ENCODE peak calls at places on chromosome 13, in five cellular contexts. L is AG10803, M is D341Med, I is head of caudate nucleus, H is GM23338. U is an unnamed sample.

GRCh38 chr13:76516013-76516412 is 370.2 kb downstream of the KCTD12 start:
- DNase-seq in M (no peak), L (peak; percentile 70), I (no peak), H (no peak), U (no peak)

GRCh38 chr13:93004919-93005318 is 221.7 kb upstream of the GPC6 start:
- DNase-seq in I (no peak), H (peak; percentile 59), M (no peak), L (peak; percentile 9), U (peak; percentile 48)

GRCh38 chr13:20412761-20413355 is 112.8 kb downstream of the CRYL1 start:
- DNase-seq in H (peak; percentile 83), M (no peak), L (no peak), I (no peak), U (peak; percentile 31)

GRCh38 chr13:46495647-46496046 is 57.3 kb upstream of the LRCH1 start:
- DNase-seq in L (peak; percentile 63), M (no peak), I (no peak), H (no peak), U (no peak)

GRCh38 chr13:56424246-56424645 is 716.5 kb upstream of the PRR20A start:
- DNase-seq in I (no peak), L (no peak), H (no peak), M (no peak), U (no peak)

GRCh38 chr13:29893438-29893837 is 43.0 kb upstream of the UBL3 start:
- DNase-seq in I (no peak), H (no peak), M (no peak), L (peak; percentile 75), U (no peak)

GRCh38 chr13:113598481-113598880 is 13.9 kb downstream of the TFDP1 start:
- DNase-seq in I (peak; percentile 19), M (no peak), H (no peak), L (no peak), U (no peak)

GRCh38 chr13:71722206-71722605 is 144.8 kb downstream of the DACH1 start:
- DNase-seq in H (no peak), M (no peak), I (no peak), L (no peak), U (no peak)

GRCh38 chr13:95741584-95742563 is 64.9 kb downstream of the DNAJC3 start:
- DNase-seq in H (no peak), I (no peak), L (no peak), M (no peak), U (no peak)

GRCh38 chr13:113846639-113847318 is 17.1 kb downstream of the GAS6 start:
- DNase-seq in L (no peak), I (peak; percentile 43), M (peak; percentile 9), H (no peak), U (no peak)

GRCh38 chr13:84896128-84896527 is 903.1 kb downstream of the SLITRK6 start:
- DNase-seq in M (peak; percentile 27), H (peak; percentile 71), L (peak; percentile 49), I (peak; percentile 56), U (peak; percentile 66)

GRCh38 chr13:74444161-74444571 is 310.0 kb upstream of the KLF12 start:
- DNase-seq in H (no peak), L (peak; percentile 6), I (no peak), M (no peak), U (peak; percentile 38)

GRCh38 chr13:24032252-24032651 is 128.3 kb upstream of the SPATA13 start:
- DNase-seq in I (no peak), H (no peak), L (peak; percentile 98), M (no peak), U (no peak)

GRCh38 chr13:59865398-59865797 is 298.3 kb downstream of the DIAPH3 start:
- DNase-seq in M (no peak), I (no peak), L (no peak), H (no peak), U (no peak)

GRCh38 chr13:71912524-71912923 is 45.5 kb upstream of the DACH1 start:
- DNase-seq in I (no peak), H (no peak), M (no peak), L (no peak), U (no peak)

GRCh38 chr13:38494445-38494844 is 144.8 kb downstream of the UFM1 start:
- DNase-seq in L (no peak), H (no peak), M (peak; percentile 55), I (no peak), U (peak; percentile 65)

GRCh38 chr13:39876258-39876657 is 220.8 kb downstream of the COG6 start:
- DNase-seq in L (peak; percentile 96), I (no peak), H (no peak), M (no peak), U (peak; percentile 77)

GRCh38 chr13:112668924-112669323 is 20.9 kb upstream of the ATP11A start:
- DNase-seq in I (peak; percentile 34), H (no peak), L (no peak), M (no peak), U (no peak)

GRCh38 chr13:89627991-89628390 is 1719.5 kb upstream of the MIR17HG start:
- DNase-seq in L (no peak), I (no peak), H (no peak), M (no peak), U (no peak)

GRCh38 chr13:112510002-112510780 is 77.8 kb downstream of the TUBGCP3 start:
- DNase-seq in M (peak; percentile 71), L (peak; percentile 78), I (no peak), H (peak; percentile 95), U (peak; percentile 75)

GRCh38 chr13:46134961-46135522 is 30.2 kb upstream of the CPB2 start:
- DNase-seq in H (peak; percentile 65), M (no peak), I (no peak), L (no peak), U (no peak)

GRCh38 chr13:35378939-35379338 is 97.5 kb downstream of the MAB21L1 start:
- DNase-seq in I (no peak), H (no peak), M (no peak), L (no peak), U (no peak)

GRCh38 chr13:43877788-43878187 is 1.8 kb downstream of the CCDC122 start:
- DNase-seq in L (peak; percentile 54), I (no peak), H (no peak), M (no peak), U (no peak)

GRCh38 chr13:40464349-40464748 is 202.1 kb downstream of the FOXO1 start:
- DNase-seq in M (no peak), L (no peak), I (no peak), H (no peak), U (no peak)

GRCh38 chr13:83980322-83980721 is 98.0 kb upstream of the SLITRK1 start:
- DNase-seq in M (no peak), I (no peak), L (no peak), H (peak; percentile 29), U (no peak)

GRCh38 chr13:63636231-63636993 is 2220.8 kb upstream of the PCDH20 start:
- DNase-seq in I (no peak), L (no peak), M (peak; percentile 29), H (peak; percentile 43), U (peak; percentile 34)

GRCh38 chr13:113027566-113027965 is 58.6 kb downstream of the MCF2L start:
- DNase-seq in M (no peak), H (no peak), L (no peak), I (no peak), U (no peak)

GRCh38 chr13:87168390-87168789 is 502.8 kb upstream of the SLITRK5 start:
- DNase-seq in I (no peak), H (no peak), M (no peak), L (no peak), U (no peak)

GRCh38 chr13:35210234-35210633 is 266.3 kb downstream of the MAB21L1 start:
- DNase-seq in M (peak; percentile 5), L (peak; percentile 8), I (no peak), H (no peak), U (peak; percentile 56)

GRCh38 chr13:80830431-80830830 is 489.5 kb upstream of the SPRY2 start:
- DNase-seq in L (no peak), H (no peak), I (no peak), M (no peak), U (no peak)

GRCh38 chr13:79287994-79288795 is 117.9 kb downstream of the RBM26 start:
- DNase-seq in H (peak; percentile 89), I (no peak), L (no peak), M (no peak), U (peak; percentile 86)

GRCh38 chr13:23279321-23279720 is 98.5 kb downstream of the SGCG start:
- DNase-seq in I (no peak), M (no peak), H (no peak), L (no peak), U (no peak)

GRCh38 chr13:39565036-39565949 is 37.7 kb downstream of the LHFPL6 start:
- DNase-seq in I (no peak), H (peak; percentile 82), L (peak; percentile 97), M (no peak), U (no peak)

GRCh38 chr13:63088226-63088625 is 1672.6 kb upstream of the PCDH20 start:
- DNase-seq in M (no peak), H (no peak), I (no peak), L (no peak), U (no peak)

GRCh38 chr13:94121686-94122085 is 357.8 kb downstream of the DCT start:
- DNase-seq in I (no peak), H (no peak), L (peak; percentile 29), M (no peak), U (no peak)